ENCODE peak calls at places on chromosomes 1 and 21, in six cellular contexts. One of them, this sample, is unnamed.

GRCh38 chr1:979744-980072 is 2.2 kb downstream of the PERM1 start:
- DNase-seq in mesenchymal stem cell: no peak
- DNase-seq in IMR-90: no peak
- DNase-seq in neuronal stem cell: no peak
- DNase-seq in H1: no peak
- DNase-seq in mesendoderm: no peak
- DNase-seq in this sample: no peak

GRCh38 chr1:156864796-156865195 is 4.1 kb downstream of the NTRK1 start:
- DNase-seq in mesenchymal stem cell: no peak
- DNase-seq in IMR-90: no peak
- DNase-seq in neuronal stem cell: no peak
- DNase-seq in H1: no peak
- DNase-seq in mesendoderm: no peak
- DNase-seq in this sample: no peak

GRCh38 chr1:112975336-112975735 is 19.3 kb upstream of the SLC16A1 start:
- DNase-seq in mesenchymal stem cell: no peak
- DNase-seq in IMR-90: no peak
- DNase-seq in neuronal stem cell: no peak
- DNase-seq in H1: no peak
- DNase-seq in mesendoderm: peak
- DNase-seq in this sample: no peak

GRCh38 chr1:70760170-70760569 is 287.4 kb downstream of the PTGER3 start:
- DNase-seq in mesenchymal stem cell: no peak
- DNase-seq in IMR-90: no peak
- DNase-seq in neuronal stem cell: no peak
- DNase-seq in H1: no peak
- DNase-seq in mesendoderm: no peak
- DNase-seq in this sample: no peak

GRCh38 chr1:214404154-214404553 is 123.2 kb downstream of the SMYD2 start:
- DNase-seq in mesenchymal stem cell: peak
- DNase-seq in IMR-90: peak
- DNase-seq in neuronal stem cell: no peak
- DNase-seq in H1: no peak
- DNase-seq in mesendoderm: no peak
- DNase-seq in this sample: no peak

GRCh38 chr1:219659682-219660081 is 46.8 kb upstream of the ZC3H11B start:
- DNase-seq in mesenchymal stem cell: peak
- DNase-seq in IMR-90: peak
- DNase-seq in neuronal stem cell: no peak
- DNase-seq in H1: no peak
- DNase-seq in mesendoderm: peak
- DNase-seq in this sample: no peak

GRCh38 chr1:225768662-225769426 is 8.8 kb upstream of the SRP9 start:
- DNase-seq in mesenchymal stem cell: no peak
- DNase-seq in IMR-90: no peak
- DNase-seq in neuronal stem cell: no peak
- DNase-seq in H1: peak
- DNase-seq in mesendoderm: peak
- DNase-seq in this sample: no peak

GRCh38 chr1:22275211-22275610 is 132.3 kb upstream of the WNT4 start:
- DNase-seq in mesenchymal stem cell: no peak
- DNase-seq in IMR-90: no peak
- DNase-seq in neuronal stem cell: no peak
- DNase-seq in H1: no peak
- DNase-seq in mesendoderm: no peak
- DNase-seq in this sample: no peak

GRCh38 chr1:21902378-21903012 is 34.6 kb downstream of the HSPG2 start:
- DNase-seq in mesenchymal stem cell: no peak
- DNase-seq in IMR-90: no peak
- DNase-seq in neuronal stem cell: no peak
- DNase-seq in H1: no peak
- DNase-seq in mesendoderm: no peak
- DNase-seq in this sample: no peak

GRCh38 chr1:44361478-44361877 is 6.4 kb upstream of the ERI3 start:
- DNase-seq in mesenchymal stem cell: no peak
- DNase-seq in IMR-90: no peak
- DNase-seq in neuronal stem cell: no peak
- DNase-seq in H1: no peak
- DNase-seq in mesendoderm: peak
- DNase-seq in this sample: peak

GRCh38 chr1:112938188-112938587 is 17.8 kb downstream of the SLC16A1 start:
- DNase-seq in mesenchymal stem cell: no peak
- DNase-seq in IMR-90: peak
- DNase-seq in neuronal stem cell: no peak
- DNase-seq in H1: no peak
- DNase-seq in mesendoderm: no peak
- DNase-seq in this sample: no peak

GRCh38 chr1:160546942-160547341 is 23.9 kb upstream of the SLAMF6 start:
- DNase-seq in mesenchymal stem cell: no peak
- DNase-seq in IMR-90: no peak
- DNase-seq in neuronal stem cell: no peak
- DNase-seq in H1: no peak
- DNase-seq in mesendoderm: no peak
- DNase-seq in this sample: no peak

GRCh38 chr1:206480211-206480610 is 9.9 kb downstream of the IKBKE start:
- DNase-seq in mesenchymal stem cell: no peak
- DNase-seq in IMR-90: no peak
- DNase-seq in neuronal stem cell: no peak
- DNase-seq in H1: no peak
- DNase-seq in mesendoderm: no peak
- DNase-seq in this sample: no peak

GRCh38 chr1:219427989-219428388 is 184.9 kb downstream of the ZC3H11B start:
- DNase-seq in mesenchymal stem cell: peak
- DNase-seq in IMR-90: peak
- DNase-seq in neuronal stem cell: no peak
- DNase-seq in H1: no peak
- DNase-seq in mesendoderm: no peak
- DNase-seq in this sample: no peak

GRCh38 chr21:37338671-37339526 is 27.7 kb upstream of the DYRK1A start:
- DNase-seq in mesenchymal stem cell: peak
- DNase-seq in IMR-90: peak
- DNase-seq in neuronal stem cell: no peak
- DNase-seq in H1: no peak
- DNase-seq in mesendoderm: peak
- DNase-seq in this sample: no peak

GRCh38 chr1:219277304-219277840 is 103.7 kb downstream of the LYPLAL1 start:
- DNase-seq in mesenchymal stem cell: peak
- DNase-seq in IMR-90: peak
- DNase-seq in neuronal stem cell: no peak
- DNase-seq in H1: no peak
- DNase-seq in mesendoderm: no peak
- DNase-seq in this sample: no peak

GRCh38 chr21:46459356-46460112 is 843 bp downstream of the DIP2A start:
- DNase-seq in mesenchymal stem cell: peak
- DNase-seq in IMR-90: peak
- DNase-seq in neuronal stem cell: no peak
- DNase-seq in H1: peak
- DNase-seq in mesendoderm: peak
- DNase-seq in this sample: peak

GRCh38 chr1:83994111-83994510 is 4.8 kb downstream of the TTLL7 start:
- DNase-seq in mesenchymal stem cell: no peak
- DNase-seq in IMR-90: no peak
- DNase-seq in neuronal stem cell: no peak
- DNase-seq in H1: no peak
- DNase-seq in mesendoderm: peak
- DNase-seq in this sample: no peak

GRCh38 chr1:154170547-154171221 is 15.8 kb upstream of the NUP210L start:
- DNase-seq in mesenchymal stem cell: no peak
- DNase-seq in IMR-90: no peak
- DNase-seq in neuronal stem cell: no peak
- DNase-seq in H1: no peak
- DNase-seq in mesendoderm: no peak
- DNase-seq in this sample: no peak

GRCh38 chr1:243977104-243977503 is 74.0 kb upstream of the ZBTB18 start:
- DNase-seq in mesenchymal stem cell: no peak
- DNase-seq in IMR-90: no peak
- DNase-seq in neuronal stem cell: no peak
- DNase-seq in H1: no peak
- DNase-seq in mesendoderm: no peak
- DNase-seq in this sample: no peak

GRCh38 chr1:6614953-6615785 is 1.6 kb downstream of the PHF13 start:
- DNase-seq in mesenchymal stem cell: no peak
- DNase-seq in IMR-90: no peak
- DNase-seq in neuronal stem cell: no peak
- DNase-seq in H1: no peak
- DNase-seq in mesendoderm: peak
- DNase-seq in this sample: no peak

GRCh38 chr1:234316486-234316885 is 56.8 kb upstream of the COA6 start:
- DNase-seq in mesenchymal stem cell: no peak
- DNase-seq in IMR-90: no peak
- DNase-seq in neuronal stem cell: no peak
- DNase-seq in H1: no peak
- DNase-seq in mesendoderm: no peak
- DNase-seq in this sample: no peak

GRCh38 chr1:116367256-116367949 is 5.6 kb upstream of the ATP1A1 start:
- DNase-seq in mesenchymal stem cell: no peak
- DNase-seq in IMR-90: no peak
- DNase-seq in neuronal stem cell: no peak
- DNase-seq in H1: no peak
- DNase-seq in mesendoderm: no peak
- DNase-seq in this sample: no peak

GRCh38 chr1:198495635-198496034 is 44.8 kb downstream of the ATP6V1G3 start:
- DNase-seq in mesenchymal stem cell: peak
- DNase-seq in IMR-90: no peak
- DNase-seq in neuronal stem cell: no peak
- DNase-seq in H1: no peak
- DNase-seq in mesendoderm: no peak
- DNase-seq in this sample: no peak

DNA sequence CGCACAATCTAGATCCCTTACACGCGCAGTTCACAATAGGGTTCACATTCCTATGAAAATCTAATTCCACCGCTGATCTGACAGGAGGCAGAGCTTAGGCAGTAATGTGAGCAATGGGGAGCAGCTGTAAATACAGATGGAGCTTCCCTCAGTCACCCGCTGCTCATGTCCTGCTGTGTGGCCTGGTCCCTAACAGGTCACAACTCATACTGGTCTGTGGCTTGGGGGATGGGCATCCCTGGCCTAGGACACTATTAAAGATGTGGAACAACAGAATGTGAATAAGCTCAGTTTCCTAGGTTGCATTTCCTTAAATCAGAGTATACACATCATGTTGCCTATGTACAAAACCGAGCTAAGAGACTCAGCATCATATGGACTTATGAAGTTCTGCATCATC is 16.2 kb downstream of the IFI44 start:
- DNase-seq in mesenchymal stem cell: no peak
- DNase-seq in IMR-90: no peak
- DNase-seq in neuronal stem cell: no peak
- DNase-seq in H1: no peak
- DNase-seq in mesendoderm: no peak
- DNase-seq in this sample: no peak
- H2BK15ac ChIP-seq in mesenchymal stem cell: no peak
- H2BK15ac ChIP-seq in IMR-90: no peak
- H2BK15ac ChIP-seq in neuronal stem cell: no peak
- H2BK15ac ChIP-seq in H1: no peak
- H2BK15ac ChIP-seq in mesendoderm: no peak
- H2BK15ac ChIP-seq in this sample: no peak

GRCh38 chr1:11429226-11429625 is 49.7 kb upstream of the DISP3 start:
- DNase-seq in mesenchymal stem cell: no peak
- DNase-seq in IMR-90: no peak
- DNase-seq in neuronal stem cell: no peak
- DNase-seq in H1: no peak
- DNase-seq in mesendoderm: peak
- DNase-seq in this sample: no peak
- H2BK15ac ChIP-seq in mesenchymal stem cell: no peak
- H2BK15ac ChIP-seq in IMR-90: no peak
- H2BK15ac ChIP-seq in neuronal stem cell: no peak
- H2BK15ac ChIP-seq in H1: no peak
- H2BK15ac ChIP-seq in mesendoderm: no peak
- H2BK15ac ChIP-seq in this sample: no peak

GRCh38 chr1:209652873-209653401 is 712 bp upstream of the LAMB3 start:
- DNase-seq in mesenchymal stem cell: peak
- DNase-seq in IMR-90: peak
- DNase-seq in neuronal stem cell: no peak
- DNase-seq in H1: peak
- DNase-seq in mesendoderm: peak
- DNase-seq in this sample: peak
- H2BK15ac ChIP-seq in mesenchymal stem cell: no peak
- H2BK15ac ChIP-seq in IMR-90: no peak
- H2BK15ac ChIP-seq in neuronal stem cell: no peak
- H2BK15ac ChIP-seq in H1: no peak
- H2BK15ac ChIP-seq in mesendoderm: no peak
- H2BK15ac ChIP-seq in this sample: no peak

GRCh38 chr1:75292013-75292412 is 157.8 kb downstream of the LHX8 start:
- DNase-seq in mesenchymal stem cell: no peak
- DNase-seq in IMR-90: no peak
- DNase-seq in neuronal stem cell: no peak
- DNase-seq in H1: no peak
- DNase-seq in mesendoderm: no peak
- DNase-seq in this sample: no peak
- H2BK15ac ChIP-seq in mesenchymal stem cell: no peak
- H2BK15ac ChIP-seq in IMR-90: no peak
- H2BK15ac ChIP-seq in neuronal stem cell: no peak
- H2BK15ac ChIP-seq in H1: no peak
- H2BK15ac ChIP-seq in mesendoderm: no peak
- H2BK15ac ChIP-seq in this sample: no peak

DNA sequence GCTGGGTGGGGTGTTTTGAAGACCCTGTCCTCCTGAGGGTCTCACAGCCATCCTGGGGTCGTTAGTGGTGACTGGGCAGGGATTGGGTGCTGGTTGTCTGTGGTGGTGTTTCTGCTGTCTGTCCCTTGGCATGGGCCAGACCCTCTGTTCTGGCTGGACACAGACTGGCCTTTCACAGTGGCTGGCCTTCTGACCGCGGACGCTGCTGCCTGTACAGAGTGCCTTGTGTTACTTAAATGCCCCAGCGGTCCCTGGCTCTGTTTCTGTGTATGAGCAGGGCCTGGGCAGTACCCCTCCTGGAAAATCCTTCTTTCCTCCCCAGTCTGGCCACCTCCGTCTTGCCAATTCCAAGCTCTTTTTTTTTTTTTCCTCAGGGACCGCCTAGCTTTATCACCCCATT is 50.9 kb downstream of the SH3BGR start:
- DNase-seq in mesenchymal stem cell: no peak
- DNase-seq in IMR-90: no peak
- DNase-seq in neuronal stem cell: no peak
- DNase-seq in H1: no peak
- DNase-seq in mesendoderm: no peak
- DNase-seq in this sample: no peak
- H2BK15ac ChIP-seq in mesenchymal stem cell: no peak
- H2BK15ac ChIP-seq in IMR-90: no peak
- H2BK15ac ChIP-seq in neuronal stem cell: no peak
- H2BK15ac ChIP-seq in H1: peak
- H2BK15ac ChIP-seq in mesendoderm: no peak
- H2BK15ac ChIP-seq in this sample: no peak

GRCh38 chr1:207885129-207886032 is 25.5 kb downstream of the CD34 start:
- DNase-seq in mesenchymal stem cell: peak
- DNase-seq in IMR-90: peak
- DNase-seq in neuronal stem cell: peak
- DNase-seq in H1: peak
- DNase-seq in mesendoderm: peak
- DNase-seq in this sample: peak

GRCh38 chr1:207883104-207883651 is 27.7 kb downstream of the CD34 start:
- DNase-seq in mesenchymal stem cell: no peak
- DNase-seq in IMR-90: no peak
- DNase-seq in neuronal stem cell: no peak
- DNase-seq in H1: no peak
- DNase-seq in mesendoderm: no peak
- DNase-seq in this sample: no peak

GRCh38 chr1:207884276-207885029 is 26.5 kb downstream of the CD34 start:
- DNase-seq in mesenchymal stem cell: no peak
- DNase-seq in IMR-90: no peak
- DNase-seq in neuronal stem cell: no peak
- DNase-seq in H1: no peak
- DNase-seq in mesendoderm: no peak
- DNase-seq in this sample: no peak

GRCh38 chr1:207882692-207883091 is 28.2 kb downstream of the CD34 start:
- DNase-seq in mesenchymal stem cell: no peak
- DNase-seq in IMR-90: no peak
- DNase-seq in neuronal stem cell: no peak
- DNase-seq in H1: no peak
- DNase-seq in mesendoderm: no peak
- DNase-seq in this sample: no peak

GRCh38 chr1:207883660-207884245 is 27.2 kb downstream of the CD34 start:
- DNase-seq in mesenchymal stem cell: no peak
- DNase-seq in IMR-90: no peak
- DNase-seq in neuronal stem cell: no peak
- DNase-seq in H1: no peak
- DNase-seq in mesendoderm: no peak
- DNase-seq in this sample: no peak
- H2BK15ac ChIP-seq in mesenchymal stem cell: peak
- H2BK15ac ChIP-seq in IMR-90: no peak
- H2BK15ac ChIP-seq in neuronal stem cell: no peak
- H2BK15ac ChIP-seq in H1: no peak
- H2BK15ac ChIP-seq in mesendoderm: no peak
- H2BK15ac ChIP-seq in this sample: no peak